ENCODE peak calls at places on chromosomes 3 and 15, in ten cellular contexts. S is heart right ventricle; H is PC-9; T is CD8-positive, alpha-beta T cell; D is psoas muscle; X is fibroblast of pulmonary artery; E is cardiac fibroblast; Y is right atrium auricular region; O is NB4; F is PC-3. M is an unnamed sample.

GRCh38 chr3:110710605-110711004 is 361.0 kb upstream of the NECTIN3 start:
- DNase-seq in O (no peak), D (no peak), X (no peak), T (no peak), F (no peak), Y (no peak), H (no peak), S (no peak), E (no peak), M (no peak)

GRCh38 chr3:133905376-133905775 is 9.7 kb upstream of the RAB6B start:
- DNase-seq in Y (no peak), O (no peak), S (no peak), E (no peak), H (no peak), F (no peak), X (no peak), D (no peak), T (no peak), M (no peak)

GRCh38 chr15:50017522-50017921 is 101.5 kb downstream of the ATP8B4 start:
- DNase-seq in D (no peak), E (peak), T (no peak), H (no peak), S (no peak), Y (no peak), X (peak), F (no peak), O (no peak), M (peak)

GRCh38 chr15:81751321-81751720 is 294.5 kb downstream of the MEX3B start:
- DNase-seq in D (no peak), T (no peak), E (no peak), X (no peak), S (no peak), Y (no peak), H (no peak), F (no peak), O (no peak), M (no peak)

GRCh38 chr15:38768970-38769369 is 204.4 kb upstream of the RASGRP1 start:
- DNase-seq in T (no peak), H (no peak), S (no peak), F (peak), D (peak), Y (peak), E (peak), X (peak), O (no peak), M (peak)

GRCh38 chr3:18657858-18658820 is 233.0 kb upstream of the SATB1 start:
- DNase-seq in F (peak), E (no peak), H (no peak), O (no peak), Y (no peak), D (no peak), S (no peak), X (no peak), T (peak), M (no peak)

GRCh38 chr3:75295013-75295412 is 369.1 kb upstream of the FRG2C start:
- DNase-seq in Y (no peak), E (no peak), H (no peak), F (no peak), D (no peak), T (no peak), O (no peak), S (no peak), X (no peak), M (no peak)

GRCh38 chr3:176767385-176767784 is 429.9 kb downstream of the TBL1XR1 start:
- DNase-seq in D (no peak), F (peak), X (peak), O (no peak), T (no peak), E (peak), H (peak), S (no peak), Y (no peak), M (peak)

GRCh38 chr3:133941390-133941789 is 45.7 kb upstream of the RAB6B start:
- DNase-seq in S (no peak), X (peak), O (no peak), D (no peak), F (no peak), H (no peak), Y (no peak), T (no peak), E (peak), M (peak)

GRCh38 chr15:34584321-34584668 is 844 bp upstream of the GOLGA8B start:
- DNase-seq in F (no peak), H (no peak), S (no peak), Y (no peak), E (no peak), T (no peak), X (no peak), O (peak), D (no peak), M (no peak)

GRCh38 chr15:31024330-31024729 is 32.9 kb upstream of the MTMR10 start:
- DNase-seq in S (no peak), H (no peak), E (peak), D (no peak), F (peak), X (peak), T (no peak), O (no peak), Y (no peak), M (peak)

GRCh38 chr3:102790742-102791141 is 355.9 kb downstream of the ZPLD1 start:
- DNase-seq in Y (no peak), H (no peak), E (no peak), D (no peak), S (no peak), O (no peak), T (no peak), F (no peak), X (no peak), M (peak)

GRCh38 chr15:88438181-88438580 is 29.0 kb downstream of the MRPL46 start:
- DNase-seq in Y (no peak), X (no peak), E (no peak), S (no peak), F (no peak), H (no peak), O (no peak), T (no peak), D (no peak), M (no peak)

GRCh38 chr15:58932791-58933310 is 628 bp downstream of the SLTM start:
- DNase-seq in F (peak), E (peak), H (no peak), S (no peak), T (no peak), D (no peak), Y (no peak), X (peak), O (no peak), M (no peak)

GRCh38 chr3:135895106-135895733 is 70.3 kb upstream of the PPP2R3A start:
- DNase-seq in H (peak), O (peak), D (peak), E (peak), S (peak), F (peak), X (peak), Y (no peak), T (no peak), M (peak)

GRCh38 chr15:78162038-78162437 is 12.9 kb downstream of the IDH3A start:
- DNase-seq in X (no peak), D (no peak), H (no peak), T (no peak), O (no peak), Y (no peak), S (no peak), E (no peak), F (no peak), M (no peak)

DNA sequence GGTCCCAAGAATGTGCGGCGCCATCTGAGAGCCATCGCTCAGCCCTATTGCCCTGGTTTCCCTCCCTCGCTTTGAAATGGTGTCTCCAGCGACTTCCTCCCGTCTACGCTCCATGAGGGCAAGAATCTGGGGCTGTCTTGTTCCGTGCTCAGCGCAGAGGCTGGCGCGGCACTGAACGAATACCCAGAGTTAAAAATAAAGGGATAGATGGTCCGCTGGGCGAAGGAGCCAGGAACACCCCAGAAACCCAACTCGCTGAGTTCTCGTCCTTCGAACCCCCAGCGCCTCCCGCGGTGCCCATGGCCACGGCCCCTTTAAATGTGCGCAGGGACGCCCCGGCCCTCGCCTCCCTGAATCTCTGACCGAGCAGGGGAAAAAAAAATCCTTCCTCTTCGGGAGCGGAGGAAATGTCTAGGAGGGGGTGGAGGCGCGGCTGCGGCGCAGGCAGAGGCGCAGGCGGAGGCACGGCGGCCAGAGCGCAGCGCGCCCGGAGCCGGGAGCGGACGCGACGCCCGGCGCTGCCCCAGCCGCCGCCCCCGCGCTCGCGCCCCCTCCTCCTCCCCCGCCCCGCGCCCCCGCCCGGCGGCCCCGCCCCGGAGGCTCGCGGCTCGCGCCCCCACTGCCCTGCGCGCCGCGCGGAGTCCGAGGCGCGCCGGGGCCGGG is 8.6 kb upstream of the FGD5 start:
- DNase-seq in H (no peak), O (no peak), T (no peak), D (peak), Y (no peak), X (peak), F (no peak), S (peak), E (no peak), M (no peak)
- H3K4me3 ChIP-seq in H (no peak), O (no peak), T (no peak), D (peak), Y (peak), X (peak), F (no peak), S (peak), E (peak), M (no peak)

GRCh38 chr3:11847035-11847394 is 330 bp upstream of the TAMM41 start:
- DNase-seq in X (no peak), Y (no peak), S (no peak), O (no peak), D (no peak), E (no peak), T (no peak), F (no peak), H (no peak), M (no peak)
- TF ChIP-seq CTCF in X (no peak), Y (peak), S (no peak), O (no peak), D (no peak), E (no peak), T (no peak), F (no peak), H (no peak), M (no peak)

GRCh38 chr15:83062768-83063180 is 4.3 kb downstream of the BTBD1 start:
- DNase-seq in H (no peak), O (peak), X (no peak), T (no peak), F (no peak), D (no peak), Y (no peak), E (no peak), S (no peak), M (no peak)
- H3K4me3 ChIP-seq in H (no peak), O (peak), X (no peak), T (no peak), F (no peak), D (peak), Y (no peak), E (no peak), S (no peak), M (no peak)

DNA sequence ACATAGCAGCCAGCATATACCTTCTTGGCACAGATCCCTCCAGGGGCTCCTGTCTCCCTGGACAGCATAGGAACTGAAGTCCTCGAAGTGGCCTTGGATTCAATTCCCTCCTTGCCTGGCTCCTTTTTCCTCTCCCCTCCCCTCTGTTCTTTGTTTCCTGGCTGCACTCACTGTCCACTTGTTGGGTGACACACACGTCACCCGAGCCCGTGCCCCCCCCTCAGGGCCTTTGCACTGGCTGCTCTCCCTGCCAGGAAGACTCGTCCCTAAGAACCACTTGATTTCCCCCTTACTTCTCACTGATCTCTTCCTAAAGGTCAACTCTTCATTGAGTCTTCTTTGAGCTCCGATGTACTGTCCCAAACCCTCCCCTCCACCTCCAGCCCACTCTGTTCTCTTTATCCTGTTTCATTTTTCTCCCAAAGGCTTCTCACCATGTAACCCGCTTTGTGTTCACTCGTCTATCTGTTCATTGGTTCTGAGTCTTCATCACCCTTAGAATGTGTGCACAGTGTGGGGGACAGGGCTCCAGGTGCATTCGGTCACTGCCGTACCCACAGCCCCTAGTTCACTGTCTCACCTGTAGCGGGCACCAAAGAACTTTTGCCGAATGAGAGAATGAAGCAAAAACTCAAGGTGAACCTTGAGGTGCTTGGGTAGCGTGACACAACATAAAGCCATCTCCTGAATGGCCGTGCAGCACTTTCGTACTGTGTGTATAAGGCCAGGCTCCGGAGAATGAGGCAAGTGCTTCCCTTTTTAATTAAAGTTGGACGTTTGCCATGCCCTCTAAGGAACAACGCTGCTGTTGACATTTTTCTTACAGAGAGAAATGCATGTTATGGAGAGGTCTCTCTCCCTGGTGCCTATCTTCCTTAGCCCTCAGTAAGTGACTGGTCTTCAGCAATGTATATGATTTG is 74.0 kb downstream of the CHRNA7 start:
- DNase-seq in T (no peak), E (no peak), H (no peak), O (no peak), Y (no peak), S (peak), F (no peak), X (no peak), D (no peak), M (no peak)
- TF ChIP-seq CTCF in T (no peak), E (no peak), H (no peak), O (peak), Y (no peak), S (no peak), F (peak), X (no peak), D (no peak), M (no peak)

GRCh38 chr15:44727462-44728231 is 8.7 kb upstream of the TRIM69 start:
- DNase-seq in X (no peak), Y (no peak), D (no peak), H (no peak), S (no peak), F (no peak), T (no peak), O (no peak), E (peak), M (no peak)
- H3K4me3 ChIP-seq in X (no peak), Y (no peak), D (peak), H (peak), S (peak), F (peak), T (peak), O (peak), E (no peak), M (peak)

GRCh38 chr3:36993326-36994283 is at the start of gene MLH1:
- DNase-seq in T (peak), H (no peak), X (peak), Y (peak), O (peak), D (peak), S (peak), F (peak), E (peak), M (peak)
- TF ChIP-seq CTCF in T (no peak), H (no peak), X (no peak), Y (no peak), O (no peak), D (no peak), S (no peak), F (no peak), E (no peak), M (no peak)

GRCh38 chr3:190048831-190049541 is 71.7 kb downstream of the P3H2 start:
- DNase-seq in H (no peak), F (peak), D (no peak), E (peak), O (no peak), T (no peak), S (no peak), Y (no peak), X (peak), M (peak)
- H3K4me3 ChIP-seq in H (no peak), F (peak), D (no peak), E (peak), O (no peak), T (no peak), S (no peak), Y (peak), X (peak), M (peak)

DNA sequence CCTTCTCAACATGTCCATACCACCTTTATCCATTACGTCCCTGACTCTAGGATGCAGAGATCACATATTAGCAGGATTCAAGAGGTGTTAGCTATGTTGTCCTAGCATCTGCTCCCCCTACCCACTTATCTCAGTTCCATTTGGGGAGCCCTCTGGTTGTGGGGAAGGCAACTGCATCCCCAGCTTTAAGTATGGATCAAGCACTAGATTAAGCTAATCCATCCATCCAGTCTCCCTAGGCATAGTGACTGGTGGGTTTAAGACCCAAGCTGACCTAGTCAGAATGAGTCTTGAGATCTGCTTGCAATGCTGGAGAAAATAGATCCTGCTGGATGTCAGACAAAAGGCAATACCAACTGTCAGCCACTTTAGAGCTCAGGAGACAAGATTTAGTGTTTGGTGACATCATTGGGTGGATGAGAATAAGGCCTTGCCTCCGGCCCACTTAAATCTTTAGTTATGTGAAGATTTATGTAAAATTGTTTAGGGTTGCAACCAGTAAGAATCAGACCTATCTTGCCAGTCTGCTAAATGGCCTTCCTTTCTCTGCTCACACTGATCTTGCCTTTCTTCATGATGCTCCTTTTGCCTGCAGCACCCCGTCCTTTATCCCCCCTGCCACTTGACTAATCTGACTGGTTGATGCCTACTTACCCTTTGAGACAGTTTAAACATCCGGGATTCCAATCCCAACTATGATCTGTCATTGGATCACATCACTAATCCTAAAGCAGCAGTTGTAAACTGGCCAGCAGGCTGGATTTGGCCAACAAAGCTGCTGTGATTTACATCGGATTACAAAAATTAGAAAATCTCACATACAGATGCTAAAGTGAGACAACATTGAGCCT is 2.1 kb upstream of the ISY1 start:
- DNase-seq in O (peak), E (no peak), T (no peak), Y (no peak), X (no peak), F (no peak), S (no peak), H (no peak), D (no peak), M (no peak)
- TF ChIP-seq CTCF in O (peak), E (peak), T (no peak), Y (no peak), X (peak), F (peak), S (no peak), H (no peak), D (no peak), M (peak)

M was measured in fibroblast of mammary gland.